ENCODE peak calls at places on chromosomes 12 and 14, in ten cellular contexts. C is HCT116, B is adrenal gland, J is lung, V is tibial artery, P is pancreas, G is stomach, T is lower lobe of right lung, D is HepG2, M is left ventricle myocardium inferior. I is an unnamed sample.

GRCh38 chr12:57744194-57744776 is 554 bp upstream of the TSPAN31 start:
- DNase-seq in C (peak; percentile 92), B (peak; percentile 73), J (peak; percentile 81), V (peak; percentile 66), P (peak; percentile 79), G (peak; percentile 73), T (peak; percentile 80), D (no peak), M (peak; percentile 72), I (peak; percentile 76)

GRCh38 chr14:24339284-24340151 is at the start of gene RIPK3:
- DNase-seq in C (no peak), B (no peak), J (peak; percentile 78), V (peak; percentile 51), P (peak; percentile 72), G (peak; percentile 80), T (peak; percentile 87), D (no peak), M (peak; percentile 47), I (peak; percentile 52)

GRCh38 chr12:101759396-101760047 is 20.3 kb upstream of the SYCP3 start:
- DNase-seq in C (peak; percentile 13), B (no peak), J (no peak), V (no peak), P (no peak), G (no peak), T (no peak), D (peak; percentile 39), M (no peak), I (no peak)

GRCh38 chr12:20040844-20041243 is 327.5 kb upstream of the PDE3A start:
- DNase-seq in C (no peak), B (no peak), J (no peak), V (peak; percentile 33), P (no peak), G (no peak), T (no peak), D (no peak), M (peak; percentile 35), I (peak; percentile 10)

GRCh38 chr12:98733667-98734350 is 88.7 kb downstream of the APAF1 start:
- DNase-seq in C (no peak), B (no peak), J (no peak), V (no peak), P (no peak), G (no peak), T (no peak), D (no peak), M (no peak), I (no peak)

GRCh38 chr14:33802737-33803136 is 148.1 kb downstream of the EGLN3 start:
- DNase-seq in C (no peak), B (no peak), J (no peak), V (no peak), P (no peak), G (no peak), T (no peak), D (no peak), M (no peak), I (no peak)

GRCh38 chr12:65313704-65314317 is 35.3 kb downstream of the MSRB3 start:
- DNase-seq in C (peak; percentile 33), B (no peak), J (no peak), V (no peak), P (no peak), G (no peak), T (no peak), D (peak; percentile 28), M (no peak), I (no peak)

GRCh38 chr12:65728913-65729793 is 95.1 kb upstream of the HMGA2 start:
- DNase-seq in C (peak; percentile 59), B (no peak), J (no peak), V (no peak), P (no peak), G (no peak), T (no peak), D (no peak), M (no peak), I (no peak)

GRCh38 chr14:24427537-24428508 is 1.6 kb downstream of the CBLN3 start:
- DNase-seq in C (no peak), B (no peak), J (no peak), V (no peak), P (peak; percentile 38), G (no peak), T (no peak), D (peak; percentile 47), M (no peak), I (no peak)

GRCh38 chr12:109475121-109475520 is 2.0 kb downstream of the KCTD10 start:
- DNase-seq in C (no peak), B (no peak), J (no peak), V (no peak), P (no peak), G (no peak), T (no peak), D (no peak), M (no peak), I (no peak)
- H3K4me3 ChIP-seq in C (no peak overlapping the region), B (no peak overlapping the region), J (no peak overlapping the region), V (peak overlapping the region; percentile 90), P (no peak overlapping the region), G (no peak overlapping the region), T (peak overlapping the region; percentile 99), D (no peak overlapping the region), M (peak overlapping the region; percentile 92), I (no peak overlapping the region)

GRCh38 chr14:77035267-77035666 is 6.8 kb upstream of the IRF2BPL start:
- DNase-seq in C (no peak), B (no peak), J (no peak), V (no peak), P (no peak), G (no peak), T (no peak), D (no peak), M (no peak), I (no peak)
- H3K4me1 ChIP-seq in C (peaks cover 64% of the 10 kb centered on the region), B (peaks cover 51% of the 10 kb centered on the region), J (peaks cover 35% of the 10 kb centered on the region), V (peaks cover 71% of the 10 kb centered on the region), P (peaks cover 81% of the 10 kb centered on the region), G (peaks cover 82% of the 10 kb centered on the region), T (peaks cover 90% of the 10 kb centered on the region), D (peaks cover 87% of the 10 kb centered on the region), M (peaks cover 88% of the 10 kb centered on the region), I (peaks cover 91% of the 10 kb centered on the region)

GRCh38 chr12:69067713-69068112 is 134.7 kb upstream of the CPM start:
- DNase-seq in C (no peak), B (no peak), J (no peak), V (no peak), P (no peak), G (no peak), T (no peak), D (no peak), M (no peak), I (no peak)

GRCh38 chr12:69068431-69068830 is 135.5 kb upstream of the CPM start:
- DNase-seq in C (peak; percentile 87), B (peak; percentile 23), J (peak; percentile 65), V (no peak), P (peak; percentile 37), G (peak; percentile 53), T (no peak), D (peak; percentile 46), M (no peak), I (no peak)

GRCh38 chr12:69071091-69071370 is 138.1 kb upstream of the CPM start:
- DNase-seq in C (no peak), B (no peak), J (no peak), V (no peak), P (no peak), G (no peak), T (no peak), D (no peak), M (no peak), I (no peak)

GRCh38 chr12:69069479-69069878 is 136.5 kb upstream of the CPM start:
- DNase-seq in C (no peak), B (no peak), J (no peak), V (no peak), P (no peak), G (no peak), T (no peak), D (no peak), M (no peak), I (no peak)

DNA sequence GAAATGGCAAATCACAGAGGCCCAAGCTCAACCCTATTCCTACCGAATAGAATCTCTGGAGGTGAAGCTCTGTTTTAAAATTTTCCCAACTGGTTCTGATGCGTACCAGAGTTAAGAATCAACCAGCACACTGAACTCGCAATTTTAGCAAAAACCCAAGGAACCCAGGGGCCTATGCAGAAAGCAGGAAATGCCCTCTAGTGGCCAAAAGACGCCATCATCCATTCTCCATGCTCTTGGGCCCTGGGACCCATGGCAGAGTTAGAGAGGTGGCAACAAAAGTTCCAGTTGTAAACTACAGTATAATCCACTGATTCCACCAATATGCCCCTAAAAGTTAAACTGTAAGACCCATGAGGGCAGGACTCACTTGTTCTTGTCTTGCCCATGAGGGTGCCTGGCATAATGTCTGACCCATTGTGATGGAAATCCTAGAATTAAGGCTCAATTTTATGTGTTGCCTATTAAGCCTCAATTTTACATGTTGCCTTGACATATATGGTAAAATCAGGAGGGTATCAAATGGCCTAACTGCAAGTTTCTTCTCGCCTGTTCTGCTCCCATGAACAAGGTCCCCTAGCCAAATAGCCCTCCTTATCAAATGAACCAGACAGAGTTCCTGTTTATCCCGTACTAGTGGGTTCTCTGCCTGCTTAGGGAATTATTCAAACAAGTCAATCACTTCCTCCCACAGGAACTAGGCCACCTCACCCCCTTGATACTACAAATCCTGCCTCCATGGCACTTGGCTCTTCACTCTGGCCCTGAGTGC is 137.5 kb upstream of the CPM start:
- DNase-seq in C (peak; percentile 59), B (peak; percentile 74), J (peak; percentile 68), V (peak; percentile 47), P (peak; percentile 54), G (peak; percentile 78), T (no peak), D (peak; percentile 56), M (peak; percentile 26), I (peak; percentile 54)
- TF ChIP-seq CTCF in C (peak; percentile 94), B (peak; percentile 80), J (peak; percentile 60), V (peak; percentile 72), P (peak; percentile 81), G (peak; percentile 88), T (peak; percentile 88), D (peak; percentile 90), M (peak; percentile 93), I (peak; percentile 90)

DNA sequence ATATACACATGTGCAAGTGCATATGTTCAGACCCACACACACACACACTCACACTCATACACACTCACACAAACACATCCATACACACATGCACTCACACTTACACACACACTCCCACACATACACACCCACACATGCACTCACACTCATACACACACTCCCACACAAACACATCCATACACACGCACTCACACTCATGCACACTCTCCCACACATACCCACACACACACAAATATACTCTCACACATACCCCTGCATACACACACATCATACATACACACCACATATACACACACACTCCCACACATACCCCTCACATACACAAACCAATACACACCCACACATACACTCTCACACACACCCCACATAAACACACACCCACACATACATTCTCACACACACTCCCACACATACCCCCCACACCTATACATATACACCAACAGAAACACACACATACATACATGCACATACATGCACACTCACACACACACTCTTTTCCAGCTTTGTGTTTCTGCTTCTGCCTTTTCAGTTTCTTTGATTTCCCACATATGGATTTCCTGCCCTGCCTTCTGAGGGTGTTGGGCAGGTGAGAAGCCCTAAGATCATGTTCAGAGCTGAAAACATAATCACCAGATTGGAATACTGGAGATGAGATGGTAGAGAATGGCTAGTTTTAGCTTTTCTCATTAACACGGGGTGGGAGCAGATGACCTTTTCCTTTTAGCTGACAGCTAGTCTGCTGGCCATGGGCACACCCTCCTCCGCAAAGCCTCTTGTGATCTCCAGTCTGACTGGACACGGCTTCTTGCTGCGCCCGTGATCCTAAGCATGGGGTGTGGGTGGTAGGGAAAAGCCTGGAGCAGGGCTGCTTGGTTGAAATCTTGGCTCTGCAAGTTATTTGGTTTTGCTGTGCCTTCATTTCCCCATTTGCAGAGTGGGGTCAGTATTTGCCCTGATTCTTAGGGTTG is 214.0 kb downstream of the CHST11 start:
- DNase-seq in C (peak; percentile 16), B (no peak), J (peak; percentile 48), V (no peak), P (no peak), G (no peak), T (peak; percentile 76), D (no peak), M (no peak), I (no peak)
- H3K4me3 ChIP-seq in C (peak overlapping the region; percentile 18), B (no peak overlapping the region), J (no peak overlapping the region), V (no peak overlapping the region), P (no peak overlapping the region), G (no peak overlapping the region), T (no peak overlapping the region), D (no peak overlapping the region), M (no peak overlapping the region), I (no peak overlapping the region)